ENCODE peak calls at places on chromosomes 12 and 14, in eight cellular contexts. D is NCI-H2029; F is AG20443; E is brain microvascular endothelial cell; R is putamen; S is H4; B is stimulated activated CD8-positive, alpha-beta memory T cell treated with anti-CD3 and anti-CD28 coated beads, Interleukin-15, amount 100 ng/mL, for 1 hour; W is ELR. X is an unnamed sample.

GRCh38 chr12:89278169-89278568 is 74.1 kb downstream of the DUSP6 start:
- DNase-seq in S (no peak), B (no peak), E (no peak), F (no peak), R (no peak), W (no peak), D (no peak), X (no peak)

GRCh38 chr12:1360812-1361211 is 233.6 kb downstream of the FBXL14 start:
- DNase-seq in B (no peak), F (peak; percentile 47), D (no peak), R (no peak), W (peak; percentile 92), S (no peak), E (peak; percentile 73), X (no peak)

GRCh38 chr12:88299567-88300101 is 157.5 kb downstream of the TMTC3 start:
- DNase-seq in D (no peak), S (peak; percentile 93), R (no peak), F (peak; percentile 73), E (peak; percentile 99), W (peak; percentile 98), B (no peak), X (peak; percentile 45)

GRCh38 chr12:105706321-105706972 is 376.0 kb downstream of the C12orf75 start:
- DNase-seq in S (peak; percentile 46), R (no peak), E (peak; percentile 71), F (peak; percentile 49), W (peak; percentile 46), D (no peak), B (no peak), X (no peak)

GRCh38 chr14:44657153-44657552 is 150.1 kb upstream of the FSCB start:
- DNase-seq in F (no peak), B (no peak), D (no peak), R (no peak), S (no peak), E (no peak), W (no peak), X (no peak)

GRCh38 chr12:76878045-76878898 is 547 bp downstream of the CSRP2 start:
- DNase-seq in E (no peak), B (no peak), D (no peak), R (no peak), F (peak; percentile 33), W (peak; percentile 58), S (peak; percentile 18), X (no peak)

GRCh38 chr12:120831648-120832267 is 72.4 kb downstream of the SPPL3 start:
- DNase-seq in B (no peak), E (no peak), D (no peak), S (no peak), W (no peak), F (no peak), R (peak; percentile 42), X (no peak)

GRCh38 chr12:25694072-25694471 is 141.0 kb upstream of the LMNTD1 start:
- DNase-seq in B (no peak), F (peak; percentile 81), W (peak; percentile 95), E (peak; percentile 96), D (no peak), R (peak; percentile 19), S (peak; percentile 37), X (peak; percentile 92)

GRCh38 chr12:119835068-119835467 is 42.1 kb downstream of the CIT start:
- DNase-seq in D (no peak), S (no peak), E (no peak), W (peak; percentile 30), B (no peak), F (no peak), R (no peak), X (no peak)

GRCh38 chr12:47346251-47347019 is 266.7 kb upstream of the AMIGO2 start:
- DNase-seq in E (no peak), B (no peak), W (no peak), F (no peak), S (no peak), D (no peak), R (no peak), X (no peak)

GRCh38 chr12:100127766-100128508 is 14.7 kb downstream of the BLTP3B start:
- DNase-seq in S (peak; percentile 20), E (no peak), F (peak; percentile 42), W (peak; percentile 46), R (no peak), B (no peak), D (no peak), X (peak; percentile 38)

GRCh38 chr14:51828017-51828797 is 32.2 kb upstream of the GNG2 start:
- DNase-seq in D (no peak), E (peak; percentile 67), W (peak; percentile 92), R (no peak), B (peak; percentile 54), S (peak; percentile 92), F (peak; percentile 79), X (peak; percentile 79)

GRCh38 chr14:94578712-94579111 is 2.5 kb upstream of the SERPINA5 start:
- DNase-seq in S (no peak), D (no peak), E (no peak), B (no peak), F (no peak), W (no peak), R (no peak), X (no peak)

GRCh38 chr14:54116163-54116562 is 159.5 kb upstream of the BMP4 start:
- DNase-seq in D (no peak), F (no peak), R (no peak), E (no peak), W (no peak), B (no peak), S (no peak), X (no peak)

GRCh38 chr12:33589609-33590114 is 150.0 kb upstream of the SYT10 start:
- DNase-seq in R (no peak), E (no peak), B (no peak), S (no peak), F (no peak), D (no peak), W (no peak), X (no peak)

GRCh38 chr12:123319826-123320225 is 44.8 kb downstream of the SBNO1 start:
- DNase-seq in R (no peak), W (no peak), D (no peak), S (no peak), F (no peak), E (no peak), B (no peak), X (no peak)

GRCh38 chr12:47033081-47033480 is 46.3 kb upstream of the PCED1B start:
- DNase-seq in E (no peak), F (no peak), W (no peak), S (no peak), D (no peak), B (no peak), R (no peak), X (no peak)

GRCh38 chr12:39587247-39587646 is 32.4 kb downstream of the ABCD2 start:
- DNase-seq in F (no peak), E (peak; percentile 16), R (no peak), W (peak; percentile 33), S (peak; percentile 7), B (no peak), D (no peak), X (no peak)

GRCh38 chr12:13505224-13505623 is 308.7 kb downstream of the EMP1 start:
- DNase-seq in D (no peak), W (no peak), E (no peak), S (no peak), F (no peak), B (no peak), R (no peak), X (no peak)

GRCh38 chr12:75969768-75970167 is 61.8 kb downstream of the PHLDA1 start:
- DNase-seq in W (peak; percentile 24), F (peak; percentile 29), B (no peak), E (no peak), D (no peak), R (no peak), S (no peak), X (no peak)

GRCh38 chr12:96878704-96879103 is 28.4 kb upstream of the NEDD1 start:
- DNase-seq in S (no peak), E (peak; percentile 62), D (no peak), B (no peak), W (peak; percentile 59), R (no peak), F (peak; percentile 55), X (no peak)

GRCh38 chr14:93957751-93958566 is 18.4 kb downstream of the ASB2 start:
- DNase-seq in D (no peak), S (no peak), E (no peak), R (no peak), F (no peak), B (no peak), W (no peak), X (no peak)

GRCh38 chr12:27177716-27178115 is 66.4 kb upstream of the STK38L start:
- DNase-seq in F (peak; percentile 26), R (no peak), B (no peak), W (peak; percentile 75), S (peak; percentile 76), E (peak; percentile 79), D (no peak), X (no peak)

GRCh38 chr12:108448246-108448645 is 66.8 kb upstream of the FICD start:
- DNase-seq in E (no peak), B (no peak), D (no peak), F (no peak), S (no peak), R (no peak), W (no peak), X (no peak)

GRCh38 chr14:52363969-52364368 is 49.9 kb downstream of the PTGER2 start:
- DNase-seq in R (no peak), E (no peak), F (no peak), D (no peak), B (no peak), W (no peak), S (no peak), X (no peak)

GRCh38 chr12:32110417-32110816 is 3.8 kb downstream of the BICD1 start:
- DNase-seq in S (no peak), W (no peak), F (no peak), R (no peak), D (no peak), E (no peak), B (no peak), X (no peak)

GRCh38 chr14:95189400-95190162 is 32.3 kb upstream of the DICER1 start:
- DNase-seq in E (no peak), S (no peak), R (no peak), D (no peak), F (peak; percentile 1), W (no peak), B (no peak), X (no peak)

GRCh38 chr12:122811777-122812176 is 23.5 kb upstream of the HIP1R start:
- DNase-seq in D (no peak), F (no peak), B (no peak), S (no peak), W (no peak), R (no peak), E (no peak), X (no peak)

GRCh38 chr14:93207468-93208308 is 632 bp downstream of the UBR7 start:
- DNase-seq in B (no peak), W (peak; percentile 80), S (no peak), F (peak; percentile 74), E (peak; percentile 38), D (no peak), R (peak; percentile 67), X (no peak)

X was measured in COLO829.